ENCODE peak calls at places on chromosomes 7 and 10, in nine cellular contexts. H, A, O, G, N, P, U, S and L are unnamed samples.

GRCh38 chr10:121819049-121819448 is 108.8 kb downstream of the ATE1 start:
- DNase-seq in H (no peak), A (no peak), O (no peak), G (no peak), N (no peak), P (no peak), U (no peak), S (no peak), L (no peak)

GRCh38 chr10:95266674-95267095 is 24.1 kb downstream of the PDLIM1 start:
- DNase-seq in H (no peak), A (peak), O (peak), G (no peak), N (peak), P (peak), U (no peak), S (no peak), L (peak)

GRCh38 chr7:116863168-116863670 is 832 bp downstream of the CAPZA2 start:
- DNase-seq in H (peak), A (peak), O (peak), G (peak), N (peak), P (no peak), U (no peak), S (peak), L (peak)

GRCh38 chr10:51804861-51805260 is 105.5 kb upstream of the CSTF2T start:
- DNase-seq in H (no peak), A (peak), O (no peak), G (no peak), N (peak), P (no peak), U (no peak), S (no peak), L (peak)

GRCh38 chr7:20529260-20529659 is 86.2 kb upstream of the ABCB5 start:
- DNase-seq in H (no peak), A (no peak), O (no peak), G (no peak), N (no peak), P (no peak), U (no peak), S (no peak), L (no peak)

GRCh38 chr7:111439977-111440376 is 122.3 kb downstream of the IMMP2L start:
- DNase-seq in H (no peak), A (no peak), O (no peak), G (no peak), N (no peak), P (no peak), U (no peak), S (no peak), L (no peak)

GRCh38 chr10:21260793-21261149 is 264.7 kb downstream of the SKIDA1 start:
- DNase-seq in H (no peak), A (peak), O (no peak), G (peak), N (no peak), P (no peak), U (no peak), S (no peak), L (peak)

GRCh38 chr7:22837308-22837707 is 14.7 kb upstream of the TOMM7 start:
- DNase-seq in H (no peak), A (no peak), O (no peak), G (no peak), N (no peak), P (no peak), U (no peak), S (no peak), L (no peak)

GRCh38 chr10:6180480-6181110 is 22.1 kb upstream of the PFKFB3 start:
- DNase-seq in H (no peak), A (no peak), O (no peak), G (no peak), N (no peak), P (no peak), U (no peak), S (no peak), L (no peak)

GRCh38 chr7:134167250-134167649 is 40.1 kb downstream of the LRGUK start:
- DNase-seq in H (no peak), A (no peak), O (no peak), G (no peak), N (no peak), P (no peak), U (no peak), S (no peak), L (no peak)

GRCh38 chr7:47465191-47465590 is 116.7 kb downstream of the TNS3 start:
- DNase-seq in H (peak), A (peak), O (no peak), G (no peak), N (peak), P (no peak), U (no peak), S (no peak), L (peak)

GRCh38 chr7:36155811-36156361 is 2.8 kb downstream of the EEPD1 start:
- DNase-seq in H (peak), A (no peak), O (peak), G (no peak), N (no peak), P (no peak), U (peak), S (peak), L (peak)

GRCh38 chr10:100304414-100304813 is 17.9 kb upstream of the BLOC1S2 start:
- DNase-seq in H (no peak), A (no peak), O (no peak), G (no peak), N (no peak), P (no peak), U (no peak), S (no peak), L (no peak)

GRCh38 chr7:150322114-150322832 is 882 bp upstream of the LRRC61 start:
- DNase-seq in H (no peak), A (no peak), O (no peak), G (no peak), N (no peak), P (no peak), U (no peak), S (no peak), L (no peak)

GRCh38 chr7:102431617-102432298 is 1.6 kb upstream of the ORAI2 start:
- DNase-seq in H (no peak), A (no peak), O (no peak), G (peak), N (no peak), P (no peak), U (no peak), S (peak), L (peak)

GRCh38 chr10:75284097-75284485 is 48.3 kb upstream of the COMTD1 start:
- DNase-seq in H (no peak), A (no peak), O (no peak), G (no peak), N (no peak), P (no peak), U (no peak), S (no peak), L (no peak)

GRCh38 chr10:10915215-10915614 is 102.5 kb upstream of the CELF2 start:
- DNase-seq in H (no peak), A (no peak), O (no peak), G (no peak), N (no peak), P (no peak), U (no peak), S (no peak), L (no peak)

GRCh38 chr10:12617205-12618175 is 268.1 kb downstream of the CAMK1D start:
- DNase-seq in H (no peak), A (no peak), O (no peak), G (no peak), N (no peak), P (no peak), U (no peak), S (no peak), L (no peak)

GRCh38 chr7:143296686-143297085 is 8.5 kb downstream of the CASP2 start:
- DNase-seq in H (no peak), A (no peak), O (no peak), G (no peak), N (no peak), P (no peak), U (no peak), S (no peak), L (peak)

GRCh38 chr10:26215923-26216576 is 524 bp upstream of the GAD2 start:
- DNase-seq in H (no peak), A (peak), O (peak), G (no peak), N (peak), P (no peak), U (no peak), S (no peak), L (no peak)

GRCh38 chr10:110138197-110138812 is 69.1 kb upstream of the MXI1 start:
- DNase-seq in H (no peak), A (peak), O (peak), G (no peak), N (peak), P (no peak), U (no peak), S (no peak), L (peak)

GRCh38 chr7:81447351-81447952 is 322.4 kb downstream of the HGF start:
- DNase-seq in H (no peak), A (peak), O (peak), G (no peak), N (peak), P (peak), U (no peak), S (no peak), L (peak)

GRCh38 chr10:72337039-72337629 is 17.6 kb downstream of the DNAJB12 start:
- DNase-seq in H (peak), A (peak), O (peak), G (peak), N (peak), P (no peak), U (peak), S (peak), L (peak)

GRCh38 chr7:111752022-111752582 is 189.8 kb upstream of the IMMP2L start:
- DNase-seq in H (peak), A (peak), O (peak), G (peak), N (peak), P (no peak), U (no peak), S (peak), L (peak)

GRCh38 chr10:119026301-119027110 is 3.0 kb upstream of the NANOS1 start:
- DNase-seq in H (no peak), A (no peak), O (no peak), G (no peak), N (no peak), P (no peak), U (no peak), S (no peak), L (no peak)

GRCh38 chr10:70518695-70519094 is 40.1 kb downstream of the PALD1 start:
- DNase-seq in H (no peak), A (no peak), O (no peak), G (no peak), N (peak), P (peak), U (no peak), S (no peak), L (peak)

GRCh38 chr10:3095373-3096139 is 28.2 kb downstream of the PFKP start:
- DNase-seq in H (peak), A (peak), O (no peak), G (no peak), N (peak), P (peak), U (peak), S (no peak), L (peak)

GRCh38 chr10:122894261-122894944 is 15.0 kb upstream of the FAM24B start:
- DNase-seq in H (no peak), A (no peak), O (no peak), G (no peak), N (no peak), P (no peak), U (no peak), S (no peak), L (no peak)

GRCh38 chr10:43980313-43980712 is 331.6 kb upstream of the ZNF32 start:
- DNase-seq in H (no peak), A (no peak), O (no peak), G (no peak), N (no peak), P (no peak), U (no peak), S (no peak), L (no peak)

GRCh38 chr10:115903845-115904244 is 369.2 kb downstream of the GFRA1 start:
- DNase-seq in H (no peak), A (no peak), O (no peak), G (no peak), N (no peak), P (no peak), U (no peak), S (no peak), L (no peak)

DNA sequence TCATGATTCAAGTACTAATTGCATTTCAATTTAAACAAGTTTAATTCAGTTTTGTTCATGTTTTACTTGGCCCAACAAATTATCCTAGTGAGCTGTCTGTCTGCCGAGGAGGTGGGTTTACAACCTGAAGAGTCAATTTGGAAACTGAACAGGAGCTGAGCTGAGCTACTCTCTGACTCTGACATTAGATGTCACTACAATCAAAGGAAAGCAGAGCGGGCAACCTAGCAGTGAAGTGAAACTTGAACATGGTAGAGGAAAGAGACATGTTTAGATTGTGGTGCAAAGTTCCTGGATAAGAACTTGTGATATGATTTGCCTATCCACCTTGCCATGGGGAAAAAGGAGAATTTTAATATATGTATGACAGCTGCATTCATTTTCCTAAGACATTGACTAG is 9.6 kb upstream of the AGR3 start:
- DNase-seq in H (peak), A (peak), O (no peak), G (no peak), N (peak), P (no peak), U (no peak), S (no peak), L (peak)
- TF ChIP-seq CTCF in H (peak), A (peak), O (peak), G (no peak), N (peak), P (peak), U (peak), S (peak), L (peak)

GRCh38 chr10:23063387-23064287 is 31.7 kb upstream of the MSRB2 start:
- DNase-seq in H (no peak), A (peak), O (no peak), G (no peak), N (peak), P (no peak), U (no peak), S (no peak), L (peak)
- H3K4me3 ChIP-seq in H (no peak), A (no peak), O (no peak), G (no peak), N (no peak), P (no peak), U (no peak), S (no peak), L (no peak)

GRCh38 chr10:14801693-14802092 is 27.0 kb upstream of the FAM107B start:
- DNase-seq in H (no peak), A (peak), O (peak), G (no peak), N (no peak), P (no peak), U (no peak), S (no peak), L (no peak)
- TF ChIP-seq CTCF in H (no peak), A (peak), O (no peak), G (no peak), N (no peak), P (no peak), U (no peak), S (no peak), L (peak)

GRCh38 chr7:92293887-92294616 is 48.3 kb downstream of the ANKIB1 start:
- DNase-seq in H (no peak), A (peak), O (no peak), G (no peak), N (peak), P (no peak), U (no peak), S (no peak), L (peak)
- H3K4me3 ChIP-seq in H (peak), A (no peak), O (no peak), G (no peak), N (no peak), P (no peak), U (peak), S (no peak), L (peak)

GRCh38 chr7:12490105-12490688 is 80.3 kb upstream of the SCIN start:
- DNase-seq in H (no peak), A (peak), O (peak), G (no peak), N (peak), P (no peak), U (no peak), S (no peak), L (peak)
- TF ChIP-seq CTCF in H (peak), A (peak), O (peak), G (peak), N (peak), P (peak), U (no peak), S (no peak), L (peak)

DNA sequence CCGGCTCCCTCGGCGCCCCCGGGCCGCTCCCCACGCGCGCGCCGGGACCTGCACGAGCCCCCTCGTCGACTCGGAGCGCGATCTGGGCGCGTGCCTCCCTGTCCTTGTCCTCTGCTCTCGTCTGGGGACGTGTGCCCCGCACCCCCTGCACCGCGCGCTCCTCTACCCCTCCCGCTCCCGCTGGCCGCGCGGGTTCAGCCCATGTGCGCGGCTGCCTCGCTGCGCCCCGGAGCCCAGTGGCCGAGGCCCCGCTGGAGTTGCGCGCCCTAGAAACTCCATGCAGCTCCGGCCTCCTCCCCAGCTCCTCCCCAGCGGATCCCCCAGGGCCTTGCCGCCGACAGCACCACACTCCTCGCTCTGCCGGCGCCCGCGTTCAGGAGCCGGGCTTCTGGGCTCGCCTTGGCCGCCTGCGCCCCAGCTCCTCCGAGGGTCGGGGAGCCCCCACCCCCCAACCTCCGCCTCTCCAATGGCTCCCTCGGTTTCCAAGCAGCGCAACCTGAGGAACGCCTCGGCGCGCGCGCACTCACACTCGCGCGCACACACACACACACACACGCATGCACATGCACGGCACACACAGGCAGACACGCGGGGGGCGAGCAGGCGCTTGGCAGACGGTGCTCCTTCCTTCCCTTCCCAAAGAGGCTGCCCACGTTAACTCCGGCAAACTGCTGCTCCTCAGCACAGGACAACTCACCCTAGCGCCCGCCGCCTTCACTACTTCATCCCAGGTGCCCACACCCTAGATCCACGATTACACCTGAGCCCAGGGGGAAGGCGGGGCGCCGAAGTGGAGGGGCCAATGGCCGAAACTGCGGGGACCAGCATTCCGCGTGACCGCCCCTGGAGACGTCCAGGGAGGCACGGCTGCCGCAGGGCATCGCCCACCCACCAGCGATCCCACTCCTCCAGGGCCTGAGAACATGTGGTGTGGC is 75.0 kb downstream of the CALN1 start:
- DNase-seq in H (no peak), A (no peak), O (peak), G (no peak), N (no peak), P (no peak), U (no peak), S (no peak), L (no peak)
- H3K4me3 ChIP-seq in H (peak), A (peak), O (no peak), G (no peak), N (no peak), P (no peak), U (no peak), S (no peak), L (no peak)

GRCh38 chr10:99172950-99173349 is 62.7 kb downstream of the HPSE2 start:
- DNase-seq in H (no peak), A (no peak), O (no peak), G (no peak), N (no peak), P (no peak), U (no peak), S (no peak), L (no peak)

GRCh38 chr10:99172130-99172738 is 63.4 kb downstream of the HPSE2 start:
- DNase-seq in H (no peak), A (peak), O (peak), G (no peak), N (peak), P (no peak), U (no peak), S (peak), L (peak)
- TF ChIP-seq CTCF in H (peak), A (peak), O (peak), G (no peak), N (peak), P (peak), U (peak), S (peak), L (peak)